ENCODE peak calls at places on chromosome 10, in five cellular contexts. I is nucleus accumbens, J is nephron progenitor cell, V is heart right ventricle, E is HEK293T. Z is an unnamed sample.

GRCh38 chr10:125550362-125550761 is 132.6 kb downstream of the TEX36 start:
- DNase-seq in I (no peak), J (no peak), V (no peak), E (no peak), Z (no peak)

GRCh38 chr10:7399533-7399932 is 11.3 kb downstream of the SFMBT2 start:
- DNase-seq in I (no peak), J (no peak), V (no peak), E (no peak), Z (no peak)

GRCh38 chr10:50600286-50600685 is 23.5 kb downstream of the SGMS1 start:
- DNase-seq in I (no peak), J (no peak), V (no peak), E (no peak), Z (no peak)

GRCh38 chr10:64041185-64041988 is 520.2 kb downstream of the REEP3 start:
- DNase-seq in I (peak), J (peak), V (peak), E (peak), Z (peak)

GRCh38 chr10:59098387-59098786 is 78.1 kb upstream of the PHYHIPL start:
- DNase-seq in I (no peak), J (no peak), V (no peak), E (no peak), Z (no peak)

GRCh38 chr10:50473756-50474155 is 150.0 kb downstream of the SGMS1 start:
- DNase-seq in I (no peak), J (no peak), V (no peak), E (no peak), Z (no peak)

GRCh38 chr10:68103867-68104255 is 5.4 kb upstream of the MYPN start:
- DNase-seq in I (no peak), J (no peak), V (no peak), E (no peak), Z (no peak)

GRCh38 chr10:131571845-131572244 is 260.3 kb upstream of the TCERG1L start:
- DNase-seq in I (no peak), J (no peak), V (no peak), E (no peak), Z (no peak)

GRCh38 chr10:89352039-89352597 is 24.3 kb downstream of the IFIT3 start:
- DNase-seq in I (no peak), J (no peak), V (peak), E (no peak), Z (no peak)

GRCh38 chr10:26437637-26438461 is at the start of gene APBB1IP:
- DNase-seq in I (peak), J (peak), V (peak), E (no peak), Z (no peak)

GRCh38 chr10:79089579-79090110 is 20.9 kb downstream of the ZMIZ1 start:
- DNase-seq in I (no peak), J (no peak), V (no peak), E (no peak), Z (no peak)

GRCh38 chr10:4224178-4224577 is 439.2 kb upstream of the KLF6 start:
- DNase-seq in I (no peak), J (no peak), V (no peak), E (no peak), Z (no peak)

GRCh38 chr10:69918036-69918435 is 116.3 kb downstream of the COL13A1 start:
- DNase-seq in I (no peak), J (no peak), V (no peak), E (no peak), Z (no peak)

Z was measured in NCI-H1092.